ENCODE peak calls at places on chromosomes 11 and 22, in seven cellular contexts. G is C1 segment of cervical spinal cord; C is GM10248; W is AG09319; J is putamen; Z is fibroblast of the conjunctiva; F is stimulated activated naive CD8-positive, alpha-beta T cell treated with anti-CD3 and anti-CD28 coated beads, Interleukin-15, amount 100 ng/mL, for 72 hours. O is an unnamed sample.

GRCh38 chr22:33049125-33049729 is 9.0 kb downstream of the SYN3 start:
- DNase-seq in G (no peak), C (peak), W (peak), J (peak), Z (peak), F (peak), O (peak)

GRCh38 chr11:12784987-12785386 is 110.8 kb downstream of the TEAD1 start:
- DNase-seq in G (no peak), C (no peak), W (no peak), J (no peak), Z (no peak), F (no peak), O (no peak)

GRCh38 chr11:33772300-33772699 is 2.0 kb downstream of the FBXO3 start:
- DNase-seq in G (no peak), C (no peak), W (no peak), J (no peak), Z (no peak), F (no peak), O (no peak)

GRCh38 chr11:74923125-74923524 is 25.8 kb downstream of the XRRA1 start:
- DNase-seq in G (no peak), C (no peak), W (no peak), J (no peak), Z (no peak), F (no peak), O (no peak)

GRCh38 chr22:37218771-37219411 is 6.6 kb upstream of the SSTR3 start:
- DNase-seq in G (no peak), C (peak), W (no peak), J (no peak), Z (no peak), F (peak), O (peak)

GRCh38 chr11:78399136-78399535 is 18.5 kb downstream of the GAB2 start:
- DNase-seq in G (no peak), C (no peak), W (no peak), J (no peak), Z (no peak), F (no peak), O (no peak)

GRCh38 chr11:68997124-68997994 is 15.7 kb downstream of the MRGPRF start:
- DNase-seq in G (no peak), C (no peak), W (no peak), J (no peak), Z (no peak), F (no peak), O (no peak)

GRCh38 chr11:364991-365390 is 4.3 kb upstream of the B4GALNT4 start:
- DNase-seq in G (no peak), C (no peak), W (no peak), J (no peak), Z (no peak), F (no peak), O (no peak)

GRCh38 chr11:10898763-10899541 is 41.1 kb upstream of the ZBED5 start:
- DNase-seq in G (no peak), C (no peak), W (no peak), J (no peak), Z (no peak), F (no peak), O (no peak)

GRCh38 chr11:12842933-12843636 is 166.0 kb upstream of the RASSF10 start:
- DNase-seq in G (no peak), C (no peak), W (no peak), J (no peak), Z (no peak), F (no peak), O (no peak)

GRCh38 chr11:57647960-57648776 is 1.5 kb downstream of the YPEL4 start:
- DNase-seq in G (no peak), C (no peak), W (no peak), J (no peak), Z (no peak), F (no peak), O (peak)

GRCh38 chr11:102545701-102546100 is 15.2 kb upstream of the MMP7 start:
- DNase-seq in G (no peak), C (no peak), W (no peak), J (no peak), Z (no peak), F (no peak), O (no peak)